ENCODE peak calls at places on chromosomes 3 and 15, in six cellular contexts. H is left ventricle myocardium inferior; D is nucleus accumbens; Z is stimulated activated effector memory CD8-positive, alpha-beta T cell treated with anti-CD3 and anti-CD28 coated beads, Interleukin-12 subunit alpha, Interleukin-12 subunit beta, amount 100 ng/mL, for 72 hours; L is fibroblast of the conjunctiva; N is iris pigment epithelial cell. O is an unnamed sample.

GRCh38 chr15:38518084-38518483 is 46.5 kb downstream of the RASGRP1 start:
- DNase-seq in H (no peak), D (no peak), Z (no peak), L (no peak), N (no peak), O (no peak)

GRCh38 chr15:88465633-88466219 is 1.5 kb downstream of the MRPL46 start:
- DNase-seq in H (no peak), D (no peak), Z (no peak), L (peak; percentile 13), N (peak; percentile 85), O (peak; percentile 51)

GRCh38 chr3:14283092-14283820 is 104.6 kb downstream of the LSM3 start:
- DNase-seq in H (no peak), D (no peak), Z (no peak), L (no peak), N (no peak), O (no peak)

GRCh38 chr3:128760027-128760426 is 34.0 kb downstream of the RAB7A start:
- DNase-seq in H (no peak), D (no peak), Z (no peak), L (no peak), N (no peak), O (no peak)

GRCh38 chr3:194689493-194689901 is 3.8 kb downstream of the FAM43A start:
- DNase-seq in H (peak; percentile 48), D (no peak), Z (no peak), L (peak; percentile 93), N (no peak), O (peak; percentile 7)

GRCh38 chr3:137930976-137931375 is 79.0 kb upstream of the CLDN18 start:
- DNase-seq in H (no peak), D (no peak), Z (no peak), L (no peak), N (no peak), O (no peak)

GRCh38 chr15:59169337-59169736 is 37.3 kb upstream of the LDHAL6B start:
- DNase-seq in H (no peak), D (no peak), Z (no peak), L (peak; percentile 79), N (peak; percentile 91), O (peak; percentile 77)

GRCh38 chr15:62482715-62483429 is 317.8 kb upstream of the C2CD4B start:
- DNase-seq in H (no peak), D (no peak), Z (no peak), L (no peak), N (peak; percentile 23), O (peak; percentile 43)

GRCh38 chr15:64443747-64444621 is 16.4 kb upstream of the ZNF609 start:
- DNase-seq in H (no peak), D (no peak), Z (no peak), L (peak; percentile 43), N (peak; percentile 93), O (peak; percentile 76)

GRCh38 chr15:94670436-94671034 is 439.2 kb downstream of the MCTP2 start:
- DNase-seq in H (no peak), D (no peak), Z (no peak), L (peak; percentile 16), N (peak; percentile 39), O (peak; percentile 32)

GRCh38 chr3:89434621-89435380 is 327.4 kb downstream of the EPHA3 start:
- DNase-seq in H (no peak), D (no peak), Z (no peak), L (no peak), N (no peak), O (no peak)

GRCh38 chr15:44780608-44781007 is 44.3 kb downstream of the TRIM69 start:
- DNase-seq in H (no peak), D (no peak), Z (no peak), L (no peak), N (peak; percentile 25), O (no peak)

GRCh38 chr3:135922903-135923250 is 42.7 kb upstream of the PPP2R3A start:
- DNase-seq in H (no peak), D (no peak), Z (no peak), L (no peak), N (no peak), O (no peak)